ENCODE peak calls at places on chromosomes 13 and 19, in nine cellular contexts. J is pancreas, B is B cell, E is GM12864, Q is RWPE1, U is suprapubic skin, M is HCT116, W is ascending aorta, S is glutamatergic neuron. G is an unnamed sample.

GRCh38 chr19:39542198-39542597 is 2.2 kb upstream of the EID2 start:
- DNase-seq in J (no peak), B (no peak), E (no peak), Q (no peak), U (no peak), M (no peak), W (no peak), S (no peak), G (peak)

GRCh38 chr13:76635232-76636021 is 250.8 kb downstream of the KCTD12 start:
- DNase-seq in J (no peak), B (no peak), E (no peak), Q (no peak), U (no peak), M (no peak), W (no peak), S (no peak), G (no peak)

GRCh38 chr19:53549354-53549753 is 11.4 kb downstream of the ZNF331 start:
- DNase-seq in J (no peak), B (no peak), E (no peak), Q (no peak), U (no peak), M (no peak), W (no peak), S (no peak), G (no peak)

GRCh38 chr19:46487802-46488445 is 7.7 kb downstream of the PNMA8B start:
- DNase-seq in J (peak), B (peak), E (no peak), Q (peak), U (peak), M (peak), W (no peak), S (peak), G (peak)

GRCh38 chr13:26968431-26969335 is 202.9 kb downstream of the USP12 start:
- DNase-seq in J (peak), B (no peak), E (no peak), Q (no peak), U (no peak), M (no peak), W (no peak), S (peak), G (no peak)

GRCh38 chr13:23695711-23696512 is 125.7 kb downstream of the TNFRSF19 start:
- DNase-seq in J (no peak), B (peak), E (peak), Q (no peak), U (no peak), M (no peak), W (no peak), S (peak), G (no peak)

GRCh38 chr19:41720103-41720502 is 11.7 kb downstream of the CEACAM5 start:
- DNase-seq in J (no peak), B (no peak), E (no peak), Q (no peak), U (no peak), M (no peak), W (no peak), S (no peak), G (no peak)

GRCh38 chr13:59488436-59488835 is 675.3 kb downstream of the DIAPH3 start:
- DNase-seq in J (no peak), B (no peak), E (no peak), Q (no peak), U (no peak), M (no peak), W (no peak), S (no peak), G (no peak)

GRCh38 chr13:50379584-50379983 is 364.3 kb downstream of the KCNRG start:
- DNase-seq in J (no peak), B (no peak), E (no peak), Q (no peak), U (no peak), M (no peak), W (no peak), S (no peak), G (no peak)

GRCh38 chr13:90375851-90376250 is 971.6 kb upstream of the MIR17HG start:
- DNase-seq in J (no peak), B (no peak), E (no peak), Q (no peak), U (no peak), M (no peak), W (no peak), S (no peak), G (no peak)

GRCh38 chr13:30647420-30647819 is 29.7 kb downstream of the USPL1 start:
- DNase-seq in J (no peak), B (no peak), E (no peak), Q (no peak), U (no peak), M (no peak), W (no peak), S (no peak), G (no peak)

GRCh38 chr13:30679483-30680330 is 55.6 kb upstream of the ALOX5AP start:
- DNase-seq in J (no peak), B (peak), E (no peak), Q (peak), U (no peak), M (no peak), W (no peak), S (peak), G (peak)

GRCh38 chr19:47765522-47766358 is 12.8 kb upstream of the SELENOW start:
- DNase-seq in J (peak), B (no peak), E (no peak), Q (no peak), U (no peak), M (no peak), W (no peak), S (peak), G (peak)

GRCh38 chr13:111328803-111329410 is 8.5 kb downstream of the TEX29 start:
- DNase-seq in J (peak), B (no peak), E (no peak), Q (no peak), U (no peak), M (no peak), W (no peak), S (no peak), G (no peak)

GRCh38 chr13:36921902-36922301 is 1.9 kb upstream of the SMAD9 start:
- DNase-seq in J (no peak), B (no peak), E (no peak), Q (no peak), U (no peak), M (no peak), W (no peak), S (no peak), G (no peak)

GRCh38 chr19:48489608-48490216 is 20.5 kb downstream of the CYTH2 start:
- DNase-seq in J (peak), B (peak), E (peak), Q (peak), U (no peak), M (peak), W (no peak), S (peak), G (peak)

GRCh38 chr13:33261426-33262068 is 24.0 kb downstream of the STARD13 start:
- DNase-seq in J (no peak), B (no peak), E (no peak), Q (no peak), U (no peak), M (no peak), W (no peak), S (no peak), G (no peak)

GRCh38 chr19:30743702-30744101 is 371.5 kb downstream of the ZNF536 start:
- DNase-seq in J (no peak), B (no peak), E (no peak), Q (no peak), U (no peak), M (no peak), W (no peak), S (no peak), G (no peak)

GRCh38 chr13:86572115-86572514 is 772.9 kb upstream of the SLITRK6 start:
- DNase-seq in J (no peak), B (no peak), E (no peak), Q (peak), U (no peak), M (peak), W (no peak), S (no peak), G (no peak)

GRCh38 chr13:80180745-80181144 is 160.2 kb downstream of the SPRY2 start:
- DNase-seq in J (no peak), B (no peak), E (no peak), Q (no peak), U (no peak), M (no peak), W (no peak), S (no peak), G (no peak)

GRCh38 chr13:110575322-110576069 is 14.0 kb upstream of the RAB20 start:
- DNase-seq in J (no peak), B (peak), E (peak), Q (no peak), U (no peak), M (no peak), W (no peak), S (peak), G (no peak)

GRCh38 chr13:69857188-69857821 is 250.3 kb upstream of the ATXN8OS start:
- DNase-seq in J (no peak), B (no peak), E (peak), Q (peak), U (no peak), M (peak), W (no peak), S (no peak), G (no peak)

GRCh38 chr13:113096745-113097305 is 8.8 kb upstream of the F7 start:
- DNase-seq in J (no peak), B (no peak), E (no peak), Q (no peak), U (no peak), M (no peak), W (no peak), S (no peak), G (no peak)

GRCh38 chr19:47230122-47230920 is 678 bp downstream of the BBC3 start:
- DNase-seq in J (peak), B (peak), E (no peak), Q (peak), U (no peak), M (no peak), W (no peak), S (peak), G (peak)

GRCh38 chr19:41555752-41556151 is 20.2 kb upstream of the CEACAM21 start:
- DNase-seq in J (no peak), B (no peak), E (no peak), Q (no peak), U (no peak), M (no peak), W (no peak), S (no peak), G (no peak)

GRCh38 chr13:110388141-110388943 is 81.3 kb downstream of the COL4A2 start:
- DNase-seq in J (no peak), B (no peak), E (no peak), Q (no peak), U (no peak), M (no peak), W (peak), S (no peak), G (no peak)

GRCh38 chr13:73922728-73923393 is 211.3 kb downstream of the KLF12 start:
- DNase-seq in J (no peak), B (no peak), E (no peak), Q (no peak), U (no peak), M (no peak), W (no peak), S (no peak), G (no peak)

GRCh38 chr19:42191855-42192254 is 25.6 kb downstream of the DEDD2 start:
- DNase-seq in J (no peak), B (no peak), E (no peak), Q (peak), U (no peak), M (peak), W (no peak), S (no peak), G (no peak)

GRCh38 chr13:80360298-80360827 is 19.4 kb upstream of the SPRY2 start:
- DNase-seq in J (no peak), B (no peak), E (no peak), Q (no peak), U (no peak), M (no peak), W (no peak), S (no peak), G (no peak)

DNA sequence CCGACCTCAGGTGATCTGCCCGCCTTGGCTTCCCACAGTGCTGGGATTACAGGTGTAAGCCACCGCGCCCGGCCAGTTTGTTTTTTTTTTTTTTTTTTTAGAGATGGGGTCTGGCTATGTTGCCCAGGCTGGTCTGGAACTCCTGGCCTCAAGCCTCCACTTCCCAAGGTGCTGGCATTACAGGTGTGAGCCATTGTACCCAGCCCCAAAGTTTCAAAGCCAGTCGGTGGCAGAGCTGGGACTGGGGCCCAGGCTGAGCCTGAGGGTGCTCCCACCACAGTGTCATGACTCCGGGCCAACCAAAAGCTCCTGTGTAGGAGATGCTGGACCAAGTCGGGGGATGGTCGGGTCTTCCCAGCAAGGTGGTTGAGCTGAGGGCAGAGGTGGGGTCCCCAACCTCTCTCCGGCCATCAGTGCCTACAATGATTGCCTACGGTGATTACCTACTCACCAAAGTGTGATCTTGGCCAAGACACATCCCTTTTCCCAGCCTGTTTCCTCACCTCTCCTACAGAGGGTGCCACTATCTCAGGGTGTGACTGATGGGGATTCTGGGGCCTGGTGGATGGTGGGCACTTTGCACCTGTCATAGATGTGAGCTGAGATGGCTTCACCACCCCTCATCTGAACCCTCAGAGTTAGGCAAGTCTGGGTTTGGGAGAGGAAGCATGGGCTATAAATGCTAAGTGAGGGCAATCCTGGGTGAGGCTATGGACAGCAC is 5.9 kb upstream of the SAMD1 start:
- DNase-seq in J (no peak), B (no peak), E (no peak), Q (no peak), U (no peak), M (no peak), W (no peak), S (no peak), G (no peak)
- TF ChIP-seq CTCF in J (no peak), B (no peak), E (no peak), Q (no peak), U (no peak), M (peak), W (no peak), S (no peak), G (no peak)

GRCh38 chr19:5893296-5893903 is 10.2 kb downstream of the NDUFA11 start:
- DNase-seq in J (no peak), B (peak), E (no peak), Q (no peak), U (no peak), M (no peak), W (no peak), S (no peak), G (no peak)

GRCh38 chr19:5892772-5893275 is 10.8 kb downstream of the NDUFA11 start:
- DNase-seq in J (no peak), B (no peak), E (no peak), Q (no peak), U (no peak), M (no peak), W (no peak), S (no peak), G (no peak)

GRCh38 chr19:5893907-5894703 is 9.5 kb downstream of the NDUFA11 start:
- DNase-seq in J (no peak), B (peak), E (no peak), Q (peak), U (no peak), M (no peak), W (no peak), S (no peak), G (no peak)

GRCh38 chr19:5891572-5891937 is 12.0 kb downstream of the NDUFA11 start:
- DNase-seq in J (no peak), B (peak), E (no peak), Q (no peak), U (no peak), M (no peak), W (no peak), S (no peak), G (no peak)

DNA sequence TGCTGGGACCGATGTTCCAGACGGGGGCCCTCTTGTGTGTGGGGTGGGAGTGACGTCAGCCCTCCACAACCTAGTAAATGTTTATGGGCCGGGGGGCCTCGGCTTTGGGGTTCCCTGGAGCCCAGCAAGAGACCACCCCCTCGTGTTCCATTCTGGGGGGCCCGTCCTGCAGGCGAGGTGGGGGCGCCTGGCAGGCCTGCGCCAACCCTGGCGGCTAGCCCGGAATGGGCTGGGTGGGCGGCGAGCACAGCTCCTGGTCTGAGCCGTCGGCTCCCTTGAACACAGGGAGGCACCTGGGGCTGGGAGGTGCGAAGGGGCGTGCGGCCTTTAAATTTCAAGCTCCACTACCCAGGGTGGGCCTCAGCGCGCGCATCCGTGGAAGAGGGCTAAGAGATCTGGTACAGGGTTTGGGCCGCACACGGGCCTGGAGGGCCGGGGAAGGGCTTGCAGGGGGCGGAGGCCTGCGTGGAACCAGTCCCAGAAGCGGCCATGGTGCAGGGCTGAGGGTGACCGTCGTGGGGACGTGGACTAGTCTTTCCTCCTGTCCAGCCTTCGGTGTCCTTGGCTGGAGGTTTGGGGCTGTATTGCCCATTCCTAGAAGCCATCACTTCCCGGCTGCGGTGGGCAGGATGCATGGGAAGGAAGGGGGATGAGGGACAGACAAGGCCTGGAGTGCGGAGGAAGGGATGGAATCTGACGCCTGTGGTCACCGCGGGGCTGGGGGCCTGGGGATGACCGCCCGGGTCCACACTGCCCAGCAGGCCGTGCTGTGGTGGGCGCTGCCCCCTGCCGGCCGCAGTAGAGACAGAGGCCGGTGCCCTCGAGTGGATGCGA is 11.4 kb downstream of the NDUFA11 start:
- DNase-seq in J (peak), B (peak), E (no peak), Q (no peak), U (no peak), M (no peak), W (no peak), S (peak), G (peak)
- TF ChIP-seq CTCF in J (peak), B (peak), E (peak), Q (peak), U (peak), M (peak), W (peak), S (peak), G (peak)

DNA sequence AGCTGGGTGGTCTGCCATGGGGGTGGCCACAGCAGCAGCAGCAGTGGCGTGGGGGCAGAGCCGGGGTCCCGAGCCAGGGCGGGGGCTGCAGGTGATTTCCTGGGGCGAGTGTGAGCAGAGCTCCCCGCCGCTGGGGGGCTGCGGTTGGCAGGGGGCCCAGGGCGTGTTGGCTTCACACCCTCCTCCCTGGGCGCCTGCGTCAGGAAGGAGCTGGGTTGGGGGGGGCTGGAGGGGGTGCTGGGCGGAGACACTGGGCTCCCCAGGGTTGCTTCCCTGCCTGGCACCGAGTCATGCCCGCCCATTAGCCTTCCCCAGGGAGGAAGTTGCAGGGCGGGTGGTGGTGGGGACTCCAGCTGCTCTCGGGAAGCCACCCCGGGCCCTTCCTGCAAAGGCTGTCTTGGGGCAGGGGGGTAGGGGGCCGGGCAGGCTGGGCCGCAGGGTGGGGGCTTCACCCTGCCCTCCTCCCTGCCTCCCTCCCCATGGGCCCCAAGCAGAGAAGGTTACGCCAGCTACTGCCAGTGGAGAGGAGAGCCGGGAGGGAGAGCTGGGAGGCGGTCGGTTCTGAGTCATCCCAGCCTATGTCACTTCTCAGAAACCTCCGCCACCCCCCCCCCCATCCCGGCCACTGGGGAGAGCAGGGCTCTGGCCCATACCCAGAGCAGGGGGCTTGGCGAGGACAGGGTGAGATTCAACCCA is 4.6 kb downstream of the MIDN start:
- DNase-seq in J (peak), B (peak), E (no peak), Q (peak), U (peak), M (no peak), W (peak), S (no peak), G (no peak)
- TF ChIP-seq CTCF in J (no peak), B (no peak), E (no peak), Q (no peak), U (no peak), M (no peak), W (no peak), S (no peak), G (no peak)

DNA sequence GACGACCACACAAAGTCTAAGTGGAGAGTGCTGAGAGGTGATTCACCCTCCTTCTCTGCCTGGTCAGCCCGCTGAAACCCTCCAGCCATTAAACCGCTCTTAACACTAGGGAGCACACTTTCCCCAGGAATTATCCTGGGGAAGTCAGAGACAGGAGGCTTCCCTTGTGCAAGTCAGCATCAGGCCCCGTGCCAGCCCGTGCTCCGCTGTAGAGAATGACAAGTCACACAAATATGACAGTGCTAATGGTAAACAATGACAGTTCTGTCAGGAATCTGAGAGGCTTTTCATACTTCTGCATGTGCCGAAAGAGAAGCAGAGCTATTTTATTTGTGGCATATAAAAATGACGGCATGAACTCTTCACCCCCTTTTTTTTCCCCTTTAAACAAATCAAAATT is 816.9 kb upstream of the SLC10A2 start:
- DNase-seq in J (peak), B (no peak), E (no peak), Q (peak), U (peak), M (peak), W (no peak), S (peak), G (peak)
- TF ChIP-seq CTCF in J (peak), B (no peak), E (no peak), Q (peak), U (peak), M (peak), W (no peak), S (peak), G (no peak)

GRCh38 chr13:97749174-97749573 is 204.3 kb upstream of the IPO5 start:
- DNase-seq in J (no peak), B (no peak), E (no peak), Q (peak), U (no peak), M (peak), W (no peak), S (no peak), G (no peak)
- TF ChIP-seq CTCF in J (no peak), B (no peak), E (no peak), Q (no peak), U (no peak), M (peak), W (no peak), S (no peak), G (no peak)

G was measured in endothelial cell.